ENCODE peak calls at places on chromosomes 12 and 14, in four cellular contexts. R is effector memory CD8-positive, alpha-beta T cell; P is HFFc6; V is caudate nucleus. O is an unnamed sample.

GRCh38 chr12:30877110-30877875 is 49.3 kb upstream of the TSPAN11 start:
- DNase-seq in R (no peak), P (no peak), V (peak), O (no peak)

GRCh38 chr12:62434504-62435336 is 31.9 kb upstream of the MON2 start:
- DNase-seq in R (no peak), P (no peak), V (no peak), O (no peak)

GRCh38 chr14:65472189-65472588 is 59.7 kb downstream of the FUT8 start:
- DNase-seq in R (no peak), P (no peak), V (no peak), O (no peak)

GRCh38 chr14:97705976-97706375 is 908.8 kb downstream of the VRK1 start:
- DNase-seq in R (peak), P (no peak), V (no peak), O (no peak)

GRCh38 chr12:105935981-105936380 is 202.8 kb downstream of the NUAK1 start:
- DNase-seq in R (peak), P (peak), V (no peak), O (no peak)

GRCh38 chr14:27686137-27686536 is 1080.5 kb upstream of the FOXG1 start:
- DNase-seq in R (no peak), P (no peak), V (no peak), O (no peak)

GRCh38 chr14:59347511-59347900 is 117.7 kb downstream of the GPR135 start:
- DNase-seq in R (no peak), P (no peak), V (no peak), O (no peak)

GRCh38 chr14:101075025-101075800 is 171.7 kb upstream of the RTL1 start:
- DNase-seq in R (no peak), P (no peak), V (no peak), O (no peak)

GRCh38 chr12:85237320-85237719 is 42.7 kb upstream of the ALX1 start:
- DNase-seq in R (no peak), P (no peak), V (no peak), O (no peak)

GRCh38 chr12:25769076-25769945 is 189.2 kb upstream of the RASSF8 start:
- DNase-seq in R (no peak), P (peak), V (no peak), O (no peak)

GRCh38 chr12:122184522-122184921 is 1.6 kb downstream of the LRRC43 start:
- DNase-seq in R (no peak), P (no peak), V (no peak), O (no peak)

GRCh38 chr12:31876568-31877424 is 82.4 kb upstream of the RESF1 start:
- DNase-seq in R (no peak), P (no peak), V (peak), O (no peak)

GRCh38 chr12:14605401-14605989 is 37.8 kb upstream of the PLBD1 start:
- DNase-seq in R (no peak), P (no peak), V (no peak), O (no peak)

GRCh38 chr12:69331846-69332684 is 16.1 kb upstream of the LYZ start:
- DNase-seq in R (no peak), P (no peak), V (no peak), O (no peak)

GRCh38 chr12:43896496-43896895 is 60.6 kb downstream of the TMEM117 start:
- DNase-seq in R (no peak), P (no peak), V (no peak), O (no peak)

GRCh38 chr12:100608776-100609175 is 35.3 kb downstream of the GAS2L3 start:
- DNase-seq in R (no peak), P (no peak), V (no peak), O (no peak)

GRCh38 chr14:55130194-55130550 is 1.1 kb downstream of the LGALS3 start:
- DNase-seq in R (no peak), P (peak), V (no peak), O (no peak)

GRCh38 chr12:34406228-34406995 is 384.1 kb downstream of the ALG10 start:
- DNase-seq in R (no peak), P (no peak), V (no peak), O (no peak)

O was measured in CD4-positive, alpha-beta memory T cell.